ENCODE peak calls at places on chromosomes 1 and 21, in four cellular contexts. A, R, K and E are unnamed samples.

GRCh38 chr1:34864759-34865158 is 5.2 kb upstream of the SMIM12 start:
- DNase-seq in K (no peak), R (no peak), A (no peak), E (no peak)

GRCh38 chr1:24080131-24080530 is 31.8 kb downstream of the MYOM3 start:
- DNase-seq in R (no peak), K (no peak), A (no peak), E (no peak)

GRCh38 chr1:20698195-20698910 is 19.5 kb downstream of the KIF17 start:
- DNase-seq in K (peak; percentile 41), R (peak; percentile 75), A (no peak), E (peak; percentile 69)

GRCh38 chr1:210687582-210688279 is 359.0 kb downstream of the HHAT start:
- DNase-seq in K (peak; percentile 46), R (peak; percentile 69), A (no peak), E (no peak)

GRCh38 chr1:54124472-54124871 is 28.3 kb downstream of the CDCP2 start:
- DNase-seq in R (no peak), K (no peak), A (no peak), E (no peak)

GRCh38 chr1:55039342-55040082 is at the start of gene PCSK9:
- DNase-seq in K (no peak), R (no peak), A (no peak), E (no peak)

GRCh38 chr1:84930831-84931230 is 37.8 kb upstream of the LPAR3 start:
- DNase-seq in K (no peak), A (no peak), R (no peak), E (no peak)

GRCh38 chr1:111592389-111593361 is 26.9 kb upstream of the RAP1A start:
- DNase-seq in R (peak; percentile 79), K (peak; percentile 79), A (no peak), E (peak; percentile 81)

GRCh38 chr1:183926978-183927377 is 110.5 kb downstream of the COLGALT2 start:
- DNase-seq in A (no peak), K (no peak), R (no peak), E (peak; percentile 50)

GRCh38 chr1:233034845-233035244 is 84.4 kb downstream of the NTPCR start:
- DNase-seq in R (no peak), A (no peak), K (no peak), E (no peak)

GRCh38 chr1:207893737-207894582 is 17.0 kb downstream of the CD34 start:
- DNase-seq in R (no peak), K (no peak), A (no peak), E (no peak)

GRCh38 chr1:226653311-226653921 is 85.7 kb downstream of the ITPKB start:
- DNase-seq in K (no peak), R (no peak), A (no peak), E (no peak)

GRCh38 chr21:41975391-41976272 is 21.8 kb upstream of the C2CD2 start:
- DNase-seq in A (no peak), R (no peak), K (no peak), E (no peak)

GRCh38 chr1:25809929-25810328 is 9.8 kb upstream of the MTFR1L start:
- DNase-seq in R (no peak), A (no peak), K (no peak), E (no peak)

GRCh38 chr1:66298427-66298826 is 235.5 kb upstream of the SGIP1 start:
- DNase-seq in R (no peak), K (no peak), A (no peak), E (no peak)

GRCh38 chr21:31042080-31042464 is 3.8 kb upstream of the KRTAP19-8 start:
- DNase-seq in R (no peak), A (no peak), K (no peak), E (no peak)

GRCh38 chr1:172585348-172585747 is 52.4 kb downstream of the SUCO start:
- DNase-seq in A (no peak), R (peak; percentile 36), K (peak; percentile 57), E (peak; percentile 67)

GRCh38 chr1:228408041-228408868 is 1.6 kb upstream of the TRIM11 start:
- DNase-seq in A (no peak), R (no peak), K (no peak), E (no peak)

GRCh38 chr1:55478742-55479141 is 263.6 kb upstream of the USP24 start:
- DNase-seq in K (no peak), A (no peak), R (peak; percentile 31), E (peak; percentile 8)

GRCh38 chr1:155978973-155979429 is 654 bp upstream of the ARHGEF2 start:
- DNase-seq in K (no peak), R (no peak), A (no peak), E (peak; percentile 69)

GRCh38 chr1:231431665-231432415 is 9.8 kb upstream of the EGLN1 start:
- DNase-seq in R (no peak), K (no peak), A (no peak), E (no peak)

GRCh38 chr1:5632814-5633213 is 359.4 kb downstream of the NPHP4 start:
- DNase-seq in A (no peak), R (no peak), K (no peak), E (no peak)

GRCh38 chr1:204190212-204191211 is 5.8 kb downstream of the KISS1 start:
- DNase-seq in K (peak; percentile 23), R (no peak), A (no peak), E (peak; percentile 23)

GRCh38 chr1:224256642-224257041 is 73.3 kb downstream of the NVL start:
- DNase-seq in A (no peak), K (no peak), R (no peak), E (no peak)

GRCh38 chr1:236394905-236395779 is 1.1 kb downstream of the EDARADD start:
- DNase-seq in R (no peak), A (no peak), K (no peak), E (no peak)

GRCh38 chr1:5432436-5432835 is 559.8 kb downstream of the NPHP4 start:
- DNase-seq in K (no peak), A (no peak), R (no peak), E (no peak)

GRCh38 chr1:174052621-174053020 is 30.5 kb upstream of the RC3H1 start:
- DNase-seq in K (no peak), R (no peak), A (no peak), E (no peak)

GRCh38 chr1:59936358-59936821 is 9.8 kb upstream of the CYP2J2 start:
- DNase-seq in R (no peak), A (no peak), K (no peak), E (no peak)

GRCh38 chr1:24228312-24228711 is 41.2 kb upstream of the IFNLR1 start:
- DNase-seq in K (no peak), A (no peak), R (no peak), E (no peak)

GRCh38 chr1:13483946-13484345 is 29.9 kb downstream of the LRRC38 start:
- DNase-seq in A (no peak), K (no peak), R (no peak), E (no peak)

GRCh38 chr1:36763771-36764170 is 270.5 kb downstream of the GRIK3 start:
- DNase-seq in R (no peak), K (no peak), A (no peak), E (no peak)

GRCh38 chr1:3063379-3064295 is 5.4 kb upstream of the PRDM16 start:
- DNase-seq in K (no peak), R (no peak), A (no peak), E (no peak)

GRCh38 chr1:832136-832535 is 91.6 kb upstream of the SAMD11 start:
- DNase-seq in K (no peak), A (no peak), R (no peak), E (no peak)

GRCh38 chr21:45420061-45420521 is 15.1 kb downstream of the COL18A1 start:
- DNase-seq in R (no peak), A (no peak), K (no peak), E (no peak)

GRCh38 chr1:1219341-1219740 is 5.4 kb upstream of the TNFRSF4 start:
- DNase-seq in K (no peak), A (no peak), R (no peak), E (no peak)

GRCh38 chr1:205849619-205850355 is at the start of gene PM20D1:
- DNase-seq in R (no peak), A (no peak), K (no peak), E (no peak)

GRCh38 chr1:11768821-11769220 is 6.8 kb downstream of the C1orf167 start:
- DNase-seq in A (no peak), R (no peak), K (no peak), E (no peak)